ENCODE peak calls at places on chromosomes 4 and X, in nine cellular contexts. G is esophagus muscularis mucosa, O is suprapubic skin, P is breast epithelium, W is transverse colon, U is K562, B is Panc1, K is SK-N-SH, Y is HepG2. L is an unnamed sample.

GRCh38 chr4:168908859-168909390 is 101.1 kb downstream of the CBR4 start:
- DNase-seq in K (no peak), O (no peak), B (no peak), G (no peak), U (no peak), Y (no peak), W (no peak), P (no peak), L (no peak)

GRCh38 chrX:43469391-43470054 is 186.6 kb upstream of the MAOA start:
- DNase-seq in U (no peak), W (no peak), Y (no peak), G (no peak), O (no peak), K (no peak), P (no peak), B (no peak), L (no peak)

GRCh38 chrX:7934026-7934425 is 6.8 kb upstream of the PNPLA4 start:
- DNase-seq in Y (no peak), O (no peak), U (no peak), K (no peak), B (no peak), G (no peak), P (no peak), W (no peak), L (no peak)

GRCh38 chr4:180596888-180597483 is 1646.2 kb upstream of the TENM3 start:
- DNase-seq in U (no peak), P (no peak), K (peak; percentile 55), G (no peak), B (no peak), O (no peak), Y (no peak), W (no peak), L (no peak)

GRCh38 chr4:121669163-121669550 is 27.6 kb downstream of the ANXA5 start:
- DNase-seq in G (no peak), Y (no peak), O (no peak), K (no peak), W (no peak), B (no peak), U (no peak), P (no peak), L (no peak)

GRCh38 chrX:18617351-18617750 is 54.6 kb downstream of the RS1 start:
- DNase-seq in G (no peak), Y (peak; percentile 82), W (peak; percentile 42), P (no peak), O (no peak), U (no peak), B (no peak), K (no peak), L (no peak)

GRCh38 chr4:52244103-52244772 is 193.1 kb downstream of the SPATA18 start:
- DNase-seq in O (no peak), K (no peak), U (no peak), Y (no peak), B (no peak), W (no peak), P (no peak), G (no peak), L (no peak)

GRCh38 chr4:109185951-109186350 is 116.5 kb downstream of the COL25A1 start:
- DNase-seq in G (no peak), K (no peak), U (no peak), W (no peak), Y (no peak), O (no peak), P (no peak), B (no peak), L (no peak)

GRCh38 chr4:127631420-127631819 is 1.3 kb upstream of the INTU start:
- DNase-seq in Y (no peak), W (no peak), K (no peak), P (no peak), U (peak; percentile 30), B (no peak), O (no peak), G (no peak), L (no peak)

GRCh38 chr4:77877771-77878170 is 15.1 kb downstream of the MRPL1 start:
- DNase-seq in Y (no peak), P (no peak), U (no peak), B (no peak), G (no peak), O (no peak), W (no peak), K (no peak), L (no peak)

GRCh38 chr4:40557741-40558140 is 71.9 kb downstream of the RBM47 start:
- DNase-seq in O (no peak), U (no peak), B (no peak), Y (no peak), K (no peak), G (no peak), W (no peak), P (no peak), L (no peak)

GRCh38 chr4:40552536-40552935 is 77.1 kb downstream of the RBM47 start:
- DNase-seq in O (no peak), Y (no peak), U (no peak), G (no peak), B (no peak), K (no peak), P (peak; percentile 20), W (no peak), L (peak; percentile 45)

GRCh38 chr4:40555176-40555900 is 74.3 kb downstream of the RBM47 start:
- DNase-seq in P (no peak), U (no peak), K (no peak), G (no peak), O (no peak), W (no peak), Y (no peak), B (no peak), L (no peak)

GRCh38 chr4:40550900-40551546 is 78.6 kb downstream of the RBM47 start:
- DNase-seq in O (no peak), W (peak; percentile 34), K (no peak), P (peak; percentile 30), U (peak; percentile 63), G (no peak), B (peak; percentile 5), Y (peak; percentile 54), L (peak; percentile 51)

GRCh38 chr4:40553995-40554394 is 75.7 kb downstream of the RBM47 start:
- DNase-seq in O (no peak), G (no peak), U (peak; percentile 31), Y (no peak), B (no peak), K (no peak), W (no peak), P (no peak), L (no peak)
- TF ChIP-seq POLR2AphosphoS5 in O (no peak), G (no peak), U (no peak), Y (no peak), B (no peak), K (no peak), W (peak; percentile 23), P (no peak), L (no peak)

GRCh38 chr4:1210971-1211370 is 38.0 kb downstream of the CTBP1 start:
- DNase-seq in B (no peak), K (no peak), O (peak; percentile 53), P (no peak), Y (no peak), W (peak; percentile 10), G (no peak), U (no peak), L (no peak)

GRCh38 chr4:1210241-1210841 is 38.0 kb upstream of the SPON2 start:
- DNase-seq in Y (no peak), K (no peak), B (no peak), O (peak; percentile 61), G (no peak), P (no peak), U (no peak), W (peak; percentile 6), L (no peak)

GRCh38 chr4:1208266-1208961 is 36.0 kb upstream of the SPON2 start:
- DNase-seq in G (no peak), K (no peak), P (no peak), U (no peak), B (no peak), O (peak; percentile 66), W (peak; percentile 30), Y (no peak), L (no peak)

GRCh38 chr4:1208970-1209704 is 36.8 kb upstream of the SPON2 start:
- DNase-seq in P (no peak), Y (no peak), W (peak; percentile 18), K (no peak), O (peak; percentile 65), G (no peak), B (no peak), U (no peak), L (peak; percentile 41)

DNA sequence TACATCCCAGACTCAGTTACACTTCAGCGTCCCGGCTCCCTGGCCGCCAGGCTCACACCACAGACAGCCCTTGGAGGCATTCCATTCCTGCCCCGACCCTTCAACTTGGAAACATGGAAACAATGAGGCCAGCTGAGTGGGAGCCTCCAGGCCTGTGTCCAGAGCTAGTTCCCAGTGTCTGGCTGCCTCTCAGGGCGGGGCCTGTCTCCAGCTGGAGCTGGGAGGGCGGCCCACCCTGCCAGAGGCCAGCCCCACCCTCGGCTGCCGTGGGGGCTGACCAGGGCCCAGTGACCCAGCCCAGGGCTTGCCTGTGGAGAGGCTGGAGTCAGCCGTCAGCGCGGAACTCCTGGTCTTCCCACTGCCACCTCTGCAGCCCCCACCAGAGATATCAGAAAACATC is 37.4 kb upstream of the SPON2 start:
- DNase-seq in W (peak; percentile 66), U (no peak), G (peak; percentile 94), Y (no peak), K (peak; percentile 77), O (peak; percentile 85), B (no peak), P (no peak), L (no peak)
- H3K4me3 ChIP-seq in W (no peak overlapping the region), U (no peak overlapping the region), G (no peak overlapping the region), Y (no peak overlapping the region), K (no peak overlapping the region), O (no peak overlapping the region), B (no peak overlapping the region), P (peak overlapping the region; percentile 40), L (no peak overlapping the region)

DNA sequence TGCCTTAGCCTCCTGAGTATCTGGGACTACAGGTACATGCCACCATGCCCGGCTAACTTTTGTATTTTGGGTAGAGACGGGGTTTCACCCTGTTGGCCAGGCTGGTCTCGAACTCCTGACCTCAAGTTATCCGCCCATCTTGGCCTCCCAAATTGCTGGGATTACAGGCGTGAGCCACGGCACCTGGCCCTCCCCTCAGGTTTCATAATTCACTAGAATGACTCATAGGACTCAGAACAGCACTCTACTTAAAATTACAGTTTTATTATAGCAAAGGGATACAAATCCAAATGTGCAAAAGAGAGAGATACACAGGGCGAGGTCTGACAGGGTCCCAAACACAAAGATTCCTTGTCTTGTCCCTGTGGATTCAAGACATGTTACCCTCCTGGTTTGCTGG is 5.0 kb downstream of the YIPF6 start:
- DNase-seq in O (no peak), W (no peak), G (no peak), P (no peak), U (no peak), Y (no peak), K (no peak), B (no peak), L (no peak)
- H3K9me3 ChIP-seq in O (no peaks in the 10 kb centered on the region), W (no peaks in the 10 kb centered on the region), G (no peaks in the 10 kb centered on the region), P (no peaks in the 10 kb centered on the region), U (no peaks in the 10 kb centered on the region), Y (no peaks in the 10 kb centered on the region), K (no peaks in the 10 kb centered on the region), B (no peaks in the 10 kb centered on the region), L (no peaks in the 10 kb centered on the region)

GRCh38 chr4:35175487-35175886 is 1068.8 kb downstream of the ARAP2 start:
- DNase-seq in U (no peak), W (no peak), K (no peak), O (no peak), G (no peak), B (no peak), Y (no peak), P (no peak), L (no peak)

DNA sequence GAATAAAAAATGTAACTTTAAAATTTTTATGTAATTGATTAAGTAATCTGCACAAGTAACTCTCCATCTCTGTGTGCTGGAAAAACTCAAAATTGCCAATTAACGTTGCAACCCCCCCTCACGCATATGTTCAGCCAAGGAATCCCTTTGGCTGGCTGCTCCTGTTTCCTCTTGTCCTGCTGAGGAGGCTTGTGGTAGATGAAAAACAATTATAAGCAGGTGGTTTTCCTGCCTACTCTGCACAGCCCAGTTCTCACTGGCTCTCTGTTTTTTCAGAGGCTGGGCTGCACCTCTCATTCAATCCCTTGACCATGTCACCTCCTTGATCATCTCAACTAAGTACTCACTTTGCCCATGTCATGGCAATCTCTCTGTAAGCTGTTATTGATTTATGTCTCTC is 1068.4 kb downstream of the ARAP2 start:
- DNase-seq in G (no peak), Y (no peak), U (no peak), W (no peak), O (no peak), K (no peak), B (no peak), P (no peak), L (no peak)
- TF ChIP-seq POLR2AphosphoS5 in G (no peak), Y (no peak), U (no peak), W (no peak), O (no peak), K (no peak), B (no peak), P (no peak), L (no peak)